ENCODE peak calls at places on chromosomes 4 and X, in eight cellular contexts. M, V, O, Q, W, P, R and F are unnamed samples.
A peak's percentile ranks its signal among the peaks of the same experiment; 100 is the strongest.

GRCh38 chrX:132539611-132540010 is 50.8 kb upstream of the MBNL3 start:
- DNase-seq in M (no peak), V (no peak), O (no peak), Q (no peak), W (no peak), P (no peak), R (no peak), F (no peak)

GRCh38 chrX:22093550-22093949 is 61.4 kb downstream of the PHEX start:
- DNase-seq in M (no peak), V (no peak), O (no peak), Q (no peak), W (no peak), P (no peak), R (no peak), F (no peak)

GRCh38 chrX:69070949-69071650 is 94.2 kb downstream of the PJA1 start:
- DNase-seq in M (no peak), V (no peak), O (no peak), Q (no peak), W (no peak), P (no peak), R (no peak), F (no peak)

GRCh38 chr4:3257691-3258482 is 8.9 kb downstream of the MSANTD1 start:
- DNase-seq in M (peak; percentile 56), V (peak; percentile 6), O (no peak), Q (no peak), W (no peak), P (peak; percentile 46), R (no peak), F (no peak)

GRCh38 chr4:159534655-159535054 is 431.8 kb downstream of the RAPGEF2 start:
- DNase-seq in M (no peak), V (no peak), O (no peak), Q (no peak), W (no peak), P (no peak), R (no peak), F (no peak)

GRCh38 chr4:78197947-78198346 is 140.8 kb downstream of the FRAS1 start:
- DNase-seq in M (no peak), V (no peak), O (no peak), Q (no peak), W (no peak), P (no peak), R (no peak), F (no peak)

GRCh38 chr4:103754844-103755243 is 35.1 kb upstream of the TACR3 start:
- DNase-seq in M (no peak), V (no peak), O (peak; percentile 5), Q (no peak), W (no peak), P (peak; percentile 64), R (no peak), F (no peak)

GRCh38 chr4:37758226-37758625 is 68.3 kb upstream of the PGM2 start:
- DNase-seq in M (no peak), V (no peak), O (peak; percentile 35), Q (no peak), W (no peak), P (peak; percentile 76), R (no peak), F (no peak)

GRCh38 chrX:50448565-50448964 is 22.1 kb downstream of the DGKK start:
- DNase-seq in M (no peak), V (no peak), O (peak; percentile 30), Q (peak; percentile 41), W (no peak), P (peak; percentile 78), R (no peak), F (no peak)

GRCh38 chrX:56232221-56233082 is at the start of gene KLF8:
- DNase-seq in M (no peak), V (peak; percentile 34), O (peak; percentile 58), Q (peak; percentile 72), W (no peak), P (peak; percentile 71), R (peak; percentile 29), F (peak; percentile 48)

GRCh38 chr4:107148922-107149321 is 112.8 kb upstream of the DKK2 start:
- DNase-seq in M (no peak), V (no peak), O (no peak), Q (peak; percentile 30), W (no peak), P (no peak), R (no peak), F (no peak)

GRCh38 chr4:146222313-146222712 is 8.0 kb downstream of the REELD1 start:
- DNase-seq in M (no peak), V (no peak), O (no peak), Q (no peak), W (no peak), P (peak; percentile 41), R (no peak), F (no peak)

GRCh38 chr4:140237616-140238352 is 83.8 kb upstream of the MAML3 start:
- DNase-seq in M (peak; percentile 79), V (no peak), O (peak; percentile 72), Q (peak; percentile 89), W (peak; percentile 96), P (no peak), R (peak; percentile 71), F (no peak)

GRCh38 chr4:66791686-66792085 is 753.6 kb downstream of the CENPC start:
- DNase-seq in M (no peak), V (no peak), O (no peak), Q (no peak), W (no peak), P (no peak), R (no peak), F (no peak)

GRCh38 chr4:1683903-1684755 is at the start of gene FAM53A:
- DNase-seq in M (peak; percentile 90), V (peak; percentile 90), O (peak; percentile 95), Q (peak; percentile 87), W (peak; percentile 36), P (peak; percentile 79), R (peak; percentile 91), F (peak; percentile 98)
- TF ChIP-seq CTCF in M (no peak), V (no peak), O (no peak), Q (no peak), W (no peak), P (no peak), R (no peak), F (peak; percentile 12)

DNA sequence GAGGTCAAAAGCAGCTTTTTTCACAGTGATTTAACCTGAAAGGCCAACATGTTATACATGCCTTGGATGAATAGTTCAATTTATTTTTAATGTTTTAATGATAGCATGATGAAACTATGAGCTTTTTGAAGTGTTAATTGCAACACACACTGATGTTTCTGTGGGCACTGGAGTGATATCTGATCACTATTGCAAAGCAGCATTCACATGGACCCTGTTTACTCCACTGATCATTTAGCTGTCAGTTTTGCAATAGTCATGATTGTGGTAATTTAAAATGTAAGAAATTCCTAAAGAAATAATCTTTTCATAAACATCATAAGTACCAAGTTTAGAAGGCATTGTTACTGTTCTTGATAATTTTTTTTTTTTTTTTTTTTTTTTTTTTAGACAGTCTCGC is 74.1 kb downstream of the ARSJ start:
- DNase-seq in M (no peak), V (no peak), O (no peak), Q (no peak), W (no peak), P (no peak), R (no peak), F (no peak)
- TF ChIP-seq CTCF in M (no peak), V (no peak), O (no peak), Q (no peak), W (no peak), P (no peak), R (no peak), F (no peak)

GRCh38 chr4:109728385-109728784 is 1.5 kb downstream of the PLA2G12A start:
- DNase-seq in M (no peak), V (no peak), O (no peak), Q (no peak), W (no peak), P (no peak), R (no peak), F (no peak)
- TF ChIP-seq CTCF in M (no peak), V (no peak), O (no peak), Q (no peak), W (no peak), P (no peak), R (no peak), F (no peak)

GRCh38 chrX:31319586-31319985 is 247.7 kb upstream of the FTHL17 start:
- DNase-seq in M (no peak), V (no peak), O (no peak), Q (no peak), W (no peak), P (no peak), R (no peak), F (no peak)

GRCh38 chrX:31318866-31319265 is 247.0 kb upstream of the FTHL17 start:
- DNase-seq in M (no peak), V (no peak), O (no peak), Q (no peak), W (no peak), P (no peak), R (no peak), F (no peak)

GRCh38 chrX:31329298-31329697 is 257.5 kb upstream of the FTHL17 start:
- DNase-seq in M (no peak), V (peak; percentile 4), O (no peak), Q (no peak), W (no peak), P (no peak), R (no peak), F (no peak)

GRCh38 chrX:31320740-31321139 is 248.9 kb upstream of the FTHL17 start:
- DNase-seq in M (no peak), V (no peak), O (no peak), Q (no peak), W (no peak), P (no peak), R (no peak), F (no peak)

GRCh38 chrX:31323658-31324057 is 251.8 kb upstream of the FTHL17 start:
- DNase-seq in M (no peak), V (peak; percentile 33), O (no peak), Q (no peak), W (no peak), P (no peak), R (no peak), F (peak; percentile 41)
- TF ChIP-seq CTCF in M (no peak), V (no peak), O (no peak), Q (no peak), W (no peak), P (no peak), R (no peak), F (no peak)